ENCODE peak calls at places on chromosomes 1 and 21, in five cellular contexts. B, J, K, F and X are unnamed samples.

GRCh38 chr1:183069562-183070216 is 46.5 kb downstream of the LAMC1 start:
- DNase-seq in B (no peak), J (peak), K (no peak), F (no peak), X (no peak)

GRCh38 chr1:229155472-229155871 is 115.4 kb upstream of the RAB4A start:
- DNase-seq in K (peak), B (no peak), J (no peak), F (no peak), X (no peak)

GRCh38 chr1:169904834-169905233 is 11.1 kb upstream of the SCYL3 start:
- DNase-seq in K (no peak), F (no peak), J (no peak), B (no peak), X (no peak)

GRCh38 chr1:185208626-185209170 is 51.7 kb downstream of the SWT1 start:
- DNase-seq in J (no peak), F (no peak), B (no peak), K (no peak), X (no peak)

GRCh38 chr1:212752256-212752933 is 39.2 kb downstream of the NSL1 start:
- DNase-seq in F (peak), J (no peak), K (no peak), B (no peak), X (no peak)

GRCh38 chr21:18517905-18518566 is 114.5 kb upstream of the TMPRSS15 start:
- DNase-seq in J (no peak), B (peak), F (no peak), K (no peak), X (no peak)

GRCh38 chr1:12600335-12600734 is 17.7 kb downstream of the DHRS3 start:
- DNase-seq in F (no peak), B (no peak), K (no peak), J (peak), X (no peak)

GRCh38 chr1:18211764-18212163 is 104.2 kb downstream of the IGSF21 start:
- DNase-seq in J (no peak), K (no peak), F (no peak), B (no peak), X (no peak)